ENCODE peak calls at places on chromosomes 1 and 21, in four cellular contexts. S is HepG2, L is K562, X is GM12878. U is an unnamed sample.

GRCh38 chr1:87106867-87107266 is 192.4 kb downstream of the HS2ST1 start:
- DNase-seq in S (no peak), L (no peak), X (no peak), U (no peak)

GRCh38 chr1:78072216-78072615 is 26.4 kb downstream of the GIPC2 start:
- DNase-seq in S (no peak), L (no peak), X (no peak), U (no peak)

GRCh38 chr1:215603319-215603718 is 36.2 kb downstream of the KCTD3 start:
- DNase-seq in S (no peak), L (no peak), X (no peak), U (no peak)

GRCh38 chr1:221045842-221046831 is 166.9 kb downstream of the HLX start:
- DNase-seq in S (no peak), L (no peak), X (peak), U (no peak)

GRCh38 chr1:113178522-113178921 is 105.5 kb downstream of the LRIG2 start:
- DNase-seq in S (no peak), L (no peak), X (no peak), U (no peak)

GRCh38 chr1:40530735-40531380 is 579 bp upstream of the ZNF684 start:
- DNase-seq in S (no peak), L (no peak), X (no peak), U (no peak)

GRCh38 chr21:29077651-29078090 is 4.2 kb upstream of the CCT8 start:
- DNase-seq in S (no peak), L (no peak), X (peak), U (no peak)

GRCh38 chr1:43107664-43108063 is 64.4 kb downstream of the EBNA1BP2 start:
- DNase-seq in S (no peak), L (no peak), X (no peak), U (no peak)

GRCh38 chr1:42431514-42431913 is 24.3 kb downstream of the ZMYND12 start:
- DNase-seq in S (peak), L (no peak), X (no peak), U (no peak)

GRCh38 chr1:177927021-177927596 is 42.7 kb downstream of the SEC16B start:
- DNase-seq in S (no peak), L (no peak), X (no peak), U (no peak)

GRCh38 chr1:34549199-34549598 is 205.6 kb upstream of the GJB5 start:
- DNase-seq in S (peak), L (no peak), X (no peak), U (peak)

GRCh38 chr1:44249543-44249942 is 36.3 kb downstream of the DMAP1 start:
- DNase-seq in S (no peak), L (peak), X (no peak), U (peak)

GRCh38 chr21:20996421-20997307 is 1.5 kb upstream of the NCAM2 start:
- DNase-seq in S (no peak), L (no peak), X (no peak), U (peak)

GRCh38 chr1:152926091-152926490 is 17.7 kb downstream of the IVL start:
- DNase-seq in S (peak), L (no peak), X (no peak), U (no peak)

GRCh38 chr1:93818570-93818959 is 60.4 kb downstream of the DNTTIP2 start:
- DNase-seq in S (no peak), L (no peak), X (no peak), U (no peak)

GRCh38 chr1:68370101-68370915 is 79.4 kb downstream of the RPE65 start:
- DNase-seq in S (no peak), L (no peak), X (no peak), U (no peak)

GRCh38 chr1:45329445-45329844 is 2.8 kb downstream of the HPDL start:
- DNase-seq in S (no peak), L (peak), X (no peak), U (no peak)

GRCh38 chr1:156833598-156833997 is 16.9 kb upstream of the SH2D2A start:
- DNase-seq in S (no peak), L (no peak), X (no peak), U (no peak)
- TF ChIP-seq SP1 in S (no peak), L (no peak), X (no peak), U (no peak)

GRCh38 chr1:243926803-243927245 is 76.8 kb upstream of the AKT3 start:
- DNase-seq in S (no peak), L (no peak), X (no peak), U (no peak)
- TF ChIP-seq CREM in S (no peak), L (no peak), X (no peak), U (no peak)

GRCh38 chr1:208230668-208231529 is 13.3 kb downstream of the PLXNA2 start:
- DNase-seq in S (no peak), L (no peak), X (no peak), U (no peak)
- TF ChIP-seq MAX in S (no peak), L (no peak), X (no peak), U (no peak)

GRCh38 chr21:42220138-42220701 is 1.3 kb downstream of the ABCG1 start:
- DNase-seq in S (peak), L (no peak), X (no peak), U (no peak)
- TF ChIP-seq SP1 in S (no peak), L (no peak), X (no peak), U (no peak)

DNA sequence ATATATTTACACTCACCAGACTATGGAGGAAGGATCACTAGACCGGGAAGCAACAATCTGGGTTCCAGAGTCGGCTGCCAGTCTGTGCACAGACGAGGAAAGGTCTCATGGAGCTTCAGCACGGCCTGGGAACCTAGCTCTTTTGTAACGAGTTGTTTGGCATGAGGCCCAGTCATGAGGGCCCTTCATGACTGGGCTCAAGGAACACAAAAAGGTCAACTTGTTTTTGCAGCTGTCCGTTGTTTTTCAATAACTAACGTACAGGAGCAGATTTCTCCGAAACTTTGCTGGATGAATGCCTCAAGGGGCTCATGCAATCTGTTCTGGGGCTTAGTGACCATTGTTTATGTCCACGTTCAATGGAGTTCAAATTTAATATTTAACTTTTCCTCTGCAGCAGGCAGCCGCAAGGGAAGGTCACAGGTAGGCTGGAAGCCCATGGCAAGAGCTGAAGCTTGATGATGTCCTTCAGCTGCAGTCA is 5.9 kb upstream of the STUM start:
- DNase-seq in S (peak), L (no peak), X (no peak), U (no peak)
- TF ChIP-seq CREM in S (no peak), L (no peak), X (no peak), U (no peak)

GRCh38 chr1:81151300-81151699 is 649.4 kb upstream of the ADGRL2 start:
- DNase-seq in S (no peak), L (no peak), X (no peak), U (no peak)
- TF ChIP-seq MAX in S (no peak), L (no peak), X (no peak), U (no peak)

GRCh38 chr1:241838831-241839365 is 9.1 kb upstream of the EXO1 start:
- DNase-seq in S (no peak), L (no peak), X (no peak), U (no peak)

GRCh38 chr1:241837413-241837812 is 10.6 kb upstream of the EXO1 start:
- DNase-seq in S (no peak), L (no peak), X (no peak), U (no peak)

GRCh38 chr1:241836944-241837343 is 11.1 kb upstream of the EXO1 start:
- DNase-seq in S (no peak), L (no peak), X (no peak), U (no peak)

GRCh38 chr1:241837901-241838300 is 10.1 kb upstream of the EXO1 start:
- DNase-seq in S (no peak), L (no peak), X (no peak), U (no peak)

DNA sequence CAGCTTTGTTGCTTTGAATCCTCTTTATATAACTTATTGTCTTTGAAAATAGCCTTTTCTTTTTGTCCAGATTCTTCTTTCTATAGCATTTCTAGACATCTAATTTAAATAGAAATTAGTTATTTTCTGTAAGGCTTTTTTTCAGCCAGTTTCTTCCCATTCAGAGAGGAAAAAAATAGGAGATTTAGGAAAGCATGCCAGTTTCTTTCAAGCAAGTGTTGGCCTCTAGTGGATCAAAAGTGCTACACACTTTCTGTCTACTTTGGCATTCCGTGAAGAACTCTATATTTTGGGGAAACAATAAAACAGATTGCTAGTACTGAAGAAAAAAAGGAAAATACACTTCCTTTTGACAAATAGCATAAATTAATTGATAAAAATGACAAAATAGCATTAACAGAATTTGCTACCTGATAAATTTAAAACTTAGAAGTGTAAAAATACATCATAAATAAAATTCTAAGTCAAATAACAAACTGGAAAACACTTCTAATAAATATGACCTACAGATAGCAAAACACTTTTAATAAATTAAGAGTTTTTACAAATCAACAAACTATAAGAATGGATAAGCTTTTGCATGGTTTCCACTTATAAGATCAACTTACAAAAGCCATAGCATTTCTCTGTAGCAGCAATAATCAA is 13.1 kb upstream of the EXO1 start:
- DNase-seq in S (peak), L (no peak), X (no peak), U (no peak)
- TF ChIP-seq SP1 in S (no peak), L (no peak), X (no peak), U (no peak)

GRCh38 chr21:45970674-45971486 is 10.7 kb upstream of the COL6A1 start:
- DNase-seq in S (peak), L (peak), X (no peak), U (peak)
- TF ChIP-seq CREM in S (no peak), L (no peak), X (no peak), U (no peak)

U was measured in WTC11.